ENCODE peak calls at places on chromosome 10, in eight cellular contexts. G, L, T, Q, K, D, M and B are unnamed samples.

GRCh38 chr10:33215635-33216034 is 118.8 kb downstream of the NRP1 start:
- DNase-seq in T (no peak), M (no peak), K (no peak), D (no peak), G (no peak), Q (no peak), L (no peak), B (no peak)

GRCh38 chr10:114703377-114704125 is 45.5 kb upstream of the ABLIM1 start:
- DNase-seq in Q (no peak), T (no peak), D (no peak), K (no peak), M (no peak), L (no peak), G (no peak), B (no peak)

GRCh38 chr10:11724938-11725776 is 17.0 kb upstream of the ECHDC3 start:
- DNase-seq in T (peak; percentile 42), K (no peak), L (peak; percentile 42), Q (no peak), G (no peak), M (no peak), D (no peak), B (peak; percentile 55)

GRCh38 chr10:127158663-127159062 is 37.7 kb downstream of the INSYN2A start:
- DNase-seq in Q (no peak), G (no peak), M (no peak), L (no peak), K (no peak), D (no peak), T (no peak), B (no peak)

GRCh38 chr10:86440874-86441838 is 74.6 kb upstream of the GRID1 start:
- DNase-seq in T (no peak), G (no peak), L (no peak), K (no peak), Q (no peak), D (no peak), M (no peak), B (peak; percentile 24)

GRCh38 chr10:25766687-25767221 is 167.3 kb upstream of the MYO3A start:
- DNase-seq in K (no peak), M (no peak), Q (no peak), T (no peak), L (no peak), G (no peak), D (no peak), B (no peak)

GRCh38 chr10:12513775-12514663 is 164.7 kb downstream of the CAMK1D start:
- DNase-seq in L (no peak), M (no peak), Q (no peak), G (peak; percentile 57), T (no peak), D (no peak), K (no peak), B (no peak)

GRCh38 chr10:120684211-120684610 is 167.0 kb upstream of the WDR11 start:
- DNase-seq in G (no peak), L (no peak), K (no peak), D (no peak), Q (no peak), T (no peak), M (no peak), B (no peak)

GRCh38 chr10:100646033-100646432 is 99.3 kb upstream of the PAX2 start:
- DNase-seq in Q (no peak), G (no peak), T (no peak), L (no peak), M (no peak), D (no peak), K (no peak), B (no peak)

DNA sequence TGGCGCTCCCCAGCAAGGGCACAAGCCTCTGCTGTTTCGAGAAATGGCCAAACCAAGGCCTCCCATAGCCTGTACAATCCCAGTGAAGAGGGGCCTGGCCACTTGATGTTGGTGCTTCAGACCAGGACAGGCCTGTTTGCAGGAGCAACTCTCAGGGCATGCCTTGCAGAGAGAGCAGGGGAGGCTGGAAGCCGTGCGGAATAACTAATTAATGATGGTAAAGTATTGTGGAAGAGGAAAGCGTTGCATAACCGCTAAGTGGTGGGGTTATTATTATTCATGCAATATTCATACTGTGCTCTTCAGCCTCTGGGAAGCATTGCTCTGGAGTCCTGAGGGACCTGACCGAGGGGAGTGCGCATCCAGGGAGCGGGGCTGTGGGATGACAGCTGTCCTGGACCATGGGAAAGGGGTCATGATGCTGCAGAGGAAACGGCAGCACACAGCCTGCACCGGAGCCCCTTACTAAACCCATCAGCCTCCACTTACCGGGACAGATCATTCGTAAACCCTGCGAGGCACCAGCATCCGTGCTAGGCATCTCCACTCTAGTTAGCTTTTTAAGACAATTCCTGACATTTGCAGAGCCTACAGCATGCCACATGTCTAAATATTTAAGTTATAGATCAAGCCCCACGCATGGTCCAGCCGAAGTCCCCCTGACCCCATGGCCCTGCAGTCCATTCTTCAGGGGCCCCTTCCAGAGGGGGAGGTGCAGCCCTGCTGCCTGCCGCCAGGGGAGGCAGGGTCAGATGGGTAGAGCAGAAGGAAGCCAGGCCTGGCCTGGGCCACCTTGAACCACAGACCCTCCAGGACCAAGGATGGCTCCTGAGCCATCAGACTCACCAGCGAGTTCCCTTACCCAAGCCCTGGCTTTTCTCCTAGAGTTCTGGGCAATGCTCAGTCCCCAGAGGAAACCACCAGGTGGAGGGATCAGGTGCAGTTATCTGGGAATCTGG is 11.6 kb downstream of the TMEM273 start:
- DNase-seq in G (no peak), K (no peak), T (no peak), L (no peak), D (peak; percentile 84), M (peak; percentile 24), Q (peak; percentile 59), B (no peak)
- TF ChIP-seq CTCF in G (no peak), K (no peak), T (no peak), L (no peak), D (no peak), M (no peak), Q (no peak), B (no peak)

GRCh38 chr10:35716776-35717175 is 74.7 kb upstream of the FZD8 start:
- DNase-seq in M (no peak), Q (no peak), K (no peak), T (no peak), D (peak; percentile 78), G (no peak), L (no peak), B (no peak)
- TF ChIP-seq CTCF in M (no peak), Q (no peak), K (no peak), T (no peak), D (no peak), G (no peak), L (no peak), B (no peak)

DNA sequence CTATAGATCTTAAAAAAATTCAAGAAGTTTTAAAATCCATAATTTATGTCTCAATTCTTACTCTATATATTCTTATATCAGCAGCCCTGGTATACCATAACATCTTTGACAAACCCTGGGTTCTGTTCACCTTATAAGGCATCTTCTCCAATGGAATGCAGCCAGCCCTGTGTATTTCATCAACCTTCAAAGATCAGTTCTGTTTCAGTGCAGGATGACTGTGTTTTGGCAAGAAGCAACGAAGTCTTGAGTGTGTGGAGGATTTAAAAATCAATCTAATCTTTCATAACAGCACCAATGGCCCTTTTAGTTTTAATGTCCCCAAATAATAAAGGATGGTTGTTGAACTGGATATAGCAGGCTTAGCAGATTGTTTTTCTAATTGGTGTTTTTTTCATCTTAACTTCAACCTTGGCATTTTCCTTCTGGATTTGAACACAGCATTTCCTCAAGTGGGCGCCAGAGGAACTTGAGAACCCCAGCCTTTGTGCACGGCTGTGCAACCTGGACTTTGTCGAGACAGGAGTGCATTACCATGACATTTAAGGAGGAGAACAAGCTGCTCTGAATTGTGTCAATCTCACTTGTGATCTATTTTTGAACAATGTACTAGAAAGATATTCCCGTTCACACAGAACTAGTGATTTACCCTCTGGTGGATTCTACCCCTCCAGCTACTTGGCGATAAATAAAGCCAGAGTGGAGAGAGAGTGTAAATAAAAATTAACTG is 313.3 kb upstream of the AKR1E2 start:
- DNase-seq in D (no peak), L (peak; percentile 59), Q (peak; percentile 40), T (peak; percentile 40), G (peak; percentile 67), M (no peak), K (no peak), B (no peak)
- TF ChIP-seq CTCF in D (peak; percentile 71), L (peak; percentile 62), Q (peak; percentile 50), T (peak; percentile 47), G (no peak), M (peak; percentile 18), K (peak; percentile 48), B (peak; percentile 77)

GRCh38 chr10:103394180-103394579 is 2.1 kb downstream of the ATP5MK start:
- DNase-seq in G (no peak), M (no peak), T (no peak), D (no peak), K (no peak), L (no peak), Q (no peak), B (no peak)

GRCh38 chr10:103397191-103397825 is 882 bp downstream of the PDCD11 start:
- DNase-seq in D (no peak), T (peak; percentile 8), Q (no peak), M (no peak), G (no peak), K (no peak), L (no peak), B (no peak)

GRCh38 chr10:103395754-103396066 is 565 bp downstream of the ATP5MK start:
- DNase-seq in G (no peak), Q (no peak), M (no peak), D (no peak), K (no peak), T (no peak), L (no peak), B (no peak)

GRCh38 chr10:103396067-103396788 is at the start of the genes ATP5MK and PDCD11:
- DNase-seq in T (peak; percentile 99), M (peak; percentile 99), L (peak; percentile 91), Q (peak; percentile 96), G (peak; percentile 98), K (peak; percentile 97), D (peak; percentile 100), B (peak; percentile 68)

DNA sequence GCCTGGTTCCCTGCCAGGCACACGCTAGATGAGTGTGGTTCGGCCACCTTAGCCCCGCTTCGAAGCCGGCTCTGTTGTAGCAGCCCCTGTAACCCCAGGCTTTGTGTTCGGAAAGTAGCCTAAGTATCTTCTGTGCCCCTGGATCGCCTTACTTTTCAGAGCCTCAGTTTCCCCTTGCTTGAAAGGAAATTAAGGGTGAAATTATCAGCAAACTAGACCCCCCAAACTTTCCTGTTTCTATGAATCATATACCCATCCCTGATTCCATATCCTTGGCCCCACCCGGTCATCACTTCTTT is 312 bp downstream of the PDCD11 start:
- DNase-seq in T (no peak), D (no peak), G (no peak), M (no peak), K (no peak), L (no peak), Q (no peak), B (no peak)
- TF ChIP-seq CTCF in T (no peak), D (no peak), G (no peak), M (no peak), K (no peak), L (no peak), Q (no peak), B (peak; percentile 4)

GRCh38 chr10:96041146-96041545 is 2.2 kb upstream of the CCNJ start:
- DNase-seq in K (no peak), G (no peak), L (no peak), D (no peak), T (no peak), Q (no peak), M (no peak), B (no peak)
- TF ChIP-seq CTCF in K (no peak), G (no peak), L (no peak), D (no peak), T (no peak), Q (no peak), M (no peak), B (no peak)

GRCh38 chr10:122363311-122363710 is 11.2 kb upstream of the PLEKHA1 start:
- DNase-seq in K (no peak), M (no peak), L (no peak), Q (no peak), G (no peak), T (no peak), D (peak; percentile 79), B (no peak)
- TF ChIP-seq CTCF in K (no peak), M (no peak), L (no peak), Q (no peak), G (no peak), T (no peak), D (no peak), B (no peak)